ENCODE peak calls at places on chromosomes 6 and 20, in five cellular contexts. R is D341Med; S is stimulated activated CD4-positive, alpha-beta T cell treated with anti-CD3 and anti-CD28 coated beads, Interleukin-1b, Interleukin-23, amount 100 ng/mL, for 1 hour; W is GM04504; V is stimulated activated naive CD8-positive, alpha-beta T cell treated with anti-CD3 and anti-CD28 coated beads, Interleukin-15, Interleukin-2, amounts not matched to agents 100 U/mL and 50 U/mL, for 24 hours. B is an unnamed sample.
A peak's percentile ranks its signal among the peaks of the same experiment; 100 is the strongest.

GRCh38 chr20:757509-757908 is 10.8 kb downstream of the SLC52A3 start:
- DNase-seq in V (no peak), R (no peak), W (no peak), S (no peak), B (no peak)

GRCh38 chr20:60036346-60037119 is 78.3 kb downstream of the CDH26 start:
- DNase-seq in R (no peak), S (no peak), W (no peak), V (no peak), B (no peak)

GRCh38 chr6:52612336-52613096 is 35.7 kb upstream of the TRAM2 start:
- DNase-seq in S (no peak), V (no peak), W (peak; percentile 39), R (no peak), B (no peak)

GRCh38 chr6:63372951-63373533 is 53.3 kb upstream of the LGSN start:
- DNase-seq in V (no peak), S (no peak), W (no peak), R (no peak), B (no peak)

GRCh38 chr20:45036044-45036755 is 64.7 kb downstream of the KCNS1 start:
- DNase-seq in V (peak; percentile 63), S (no peak), R (no peak), W (no peak), B (no peak)

GRCh38 chr6:45625191-45625664 is 247.5 kb upstream of the SUPT3H start:
- DNase-seq in R (no peak), W (no peak), V (peak; percentile 41), S (no peak), B (no peak)

GRCh38 chr20:38139919-38140753 is 24.9 kb downstream of the TGM2 start:
- DNase-seq in W (no peak), S (no peak), R (no peak), V (no peak), B (peak; percentile 57)

GRCh38 chr20:53948383-53949318 is 121.7 kb downstream of the BCAS1 start:
- DNase-seq in R (no peak), V (peak; percentile 41), S (no peak), W (no peak), B (no peak)

GRCh38 chr6:150753404-150754184 is 111.9 kb upstream of the MTHFD1L start:
- DNase-seq in W (no peak), V (no peak), S (no peak), R (no peak), B (no peak)

GRCh38 chr20:21336455-21337151 is 33.5 kb downstream of the XRN2 start:
- DNase-seq in V (no peak), R (no peak), S (no peak), W (no peak), B (no peak)

GRCh38 chr20:53959849-53960585 is 110.4 kb downstream of the BCAS1 start:
- DNase-seq in V (no peak), R (no peak), W (no peak), S (no peak), B (no peak)

GRCh38 chr20:33027769-33028751 is 3.4 kb upstream of the BPIFB6 start:
- DNase-seq in R (no peak), W (no peak), V (no peak), S (no peak), B (no peak)

GRCh38 chr6:36757206-36757605 is 59.6 kb downstream of the RAB44 start:
- DNase-seq in W (no peak), R (no peak), V (no peak), S (no peak), B (no peak)

GRCh38 chr20:53774487-53775203 is 181.0 kb upstream of the ZNF217 start:
- DNase-seq in S (no peak), W (peak; percentile 95), V (no peak), R (no peak), B (no peak)

GRCh38 chr20:53570446-53571276 is 23.0 kb downstream of the ZNF217 start:
- DNase-seq in R (no peak), W (no peak), V (no peak), S (no peak), B (no peak)

GRCh38 chr6:20569000-20569610 is 34.8 kb downstream of the CDKAL1 start:
- DNase-seq in S (no peak), R (no peak), V (no peak), W (no peak), B (no peak)

GRCh38 chr6:3577517-3577916 is 120.7 kb upstream of the SLC22A23 start:
- DNase-seq in R (no peak), W (no peak), V (no peak), S (no peak), B (no peak)

GRCh38 chr6:159908940-159909339 is 18.2 kb downstream of the MAS1 start:
- DNase-seq in V (no peak), W (no peak), S (no peak), R (no peak), B (peak; percentile 43)

GRCh38 chr20:49846206-49846807 is 33.7 kb downstream of the SLC9A8 start:
- DNase-seq in V (peak; percentile 64), R (peak; percentile 72), W (peak; percentile 35), S (peak; percentile 23), B (no peak)

GRCh38 chr6:164569503-164569902 is 739.9 kb downstream of the C6orf118 start:
- DNase-seq in W (no peak), R (no peak), V (no peak), S (no peak), B (no peak)

GRCh38 chr20:58876437-58876836 is 23.9 kb downstream of the GNAS start:
- DNase-seq in S (no peak), R (no peak), W (no peak), V (no peak), B (no peak)

GRCh38 chr6:149389509-149390297 is 10.4 kb upstream of the SUMO4 start:
- DNase-seq in V (no peak), R (no peak), S (no peak), W (peak; percentile 19), B (no peak)

GRCh38 chr6:168239374-168239773 is 80.2 kb downstream of the DACT2 start:
- DNase-seq in S (no peak), W (no peak), R (no peak), V (no peak), B (no peak)

GRCh38 chr6:678515-678914 is 14.4 kb downstream of the EXOC2 start:
- DNase-seq in S (no peak), V (no peak), R (no peak), W (no peak), B (no peak)

GRCh38 chr6:72770959-72771358 is 149.1 kb downstream of the KCNQ5 start:
- DNase-seq in R (no peak), V (no peak), W (no peak), S (no peak), B (no peak)

GRCh38 chr6:85015396-85015990 is 251.1 kb upstream of the TBX18 start:
- DNase-seq in R (peak; percentile 63), V (peak; percentile 4), W (no peak), S (no peak), B (no peak)

B was measured in coronary artery.